ENCODE peak calls at places on chromosome X, in four cellular contexts. E, B, L and H are unnamed samples.

GRCh38 chrX:1442724-1443367 is 9.9 kb downstream of the ASMTL start:
- DNase-seq in E (no peak), B (peak; percentile 32), L (peak; percentile 39), H (peak; percentile 35)

GRCh38 chrX:21493226-21493850 is 119.1 kb downstream of the CNKSR2 start:
- DNase-seq in E (no peak), B (no peak), L (no peak), H (no peak)

GRCh38 chrX:16002185-16002584 is 121.2 kb upstream of the GRPR start:
- DNase-seq in E (no peak), B (no peak), L (no peak), H (no peak)

GRCh38 chrX:41922125-41922521 is 1.2 kb downstream of the CASK start:
- DNase-seq in E (no peak), B (no peak), L (no peak), H (no peak)

GRCh38 chrX:48957477-48957826 is at the start of gene OTUD5:
- DNase-seq in E (peak; percentile 87), B (peak; percentile 79), L (peak; percentile 78), H (no peak)

GRCh38 chrX:19122641-19123009 is 357 bp upstream of the ADGRG2 start:
- DNase-seq in E (no peak), B (no peak), L (no peak), H (no peak)

GRCh38 chrX:49257846-49258748 is 6.4 kb downstream of the FOXP3 start:
- DNase-seq in E (no peak), B (no peak), L (no peak), H (no peak)

GRCh38 chrX:111460612-111461011 is 48.6 kb upstream of the DCX start:
- DNase-seq in E (no peak), B (no peak), L (no peak), H (no peak)

GRCh38 chrX:65871671-65872311 is 168.1 kb downstream of the VSIG4 start:
- DNase-seq in E (no peak), B (no peak), L (no peak), H (no peak)

GRCh38 chrX:51860679-51861078 is 32.7 kb upstream of the MAGED1 start:
- DNase-seq in E (no peak), B (no peak), L (no peak), H (no peak)

GRCh38 chrX:31397119-31397518 is 325.3 kb upstream of the FTHL17 start:
- DNase-seq in E (no peak), B (no peak), L (no peak), H (no peak)

GRCh38 chrX:7316280-7316679 is 168.3 kb upstream of the PUDP start:
- DNase-seq in E (no peak), B (no peak), L (no peak), H (no peak)

GRCh38 chrX:108072746-108073145 is 18.6 kb downstream of the PSMD10 start:
- DNase-seq in E (no peak), B (no peak), L (no peak), H (no peak)

GRCh38 chrX:37685452-37686347 is at the start of gene XK:
- DNase-seq in E (peak; percentile 82), B (peak; percentile 76), L (no peak), H (peak; percentile 76)

GRCh38 chrX:56564182-56564885 is 907 bp downstream of the UBQLN2 start:
- DNase-seq in E (peak; percentile 46), B (peak; percentile 62), L (no peak), H (no peak)

GRCh38 chrX:69031181-69031580 is 134.1 kb downstream of the PJA1 start:
- DNase-seq in E (no peak), B (no peak), L (no peak), H (no peak)

GRCh38 chrX:8405631-8406030 is 59.0 kb upstream of the VCX3B start:
- DNase-seq in E (no peak), B (no peak), L (no peak), H (no peak)

GRCh38 chrX:71556026-71556425 is 22.2 kb upstream of the GCNA start:
- DNase-seq in E (no peak), B (no peak), L (no peak), H (no peak)

GRCh38 chrX:134684956-134685355 is 26.7 kb upstream of the PLAC1 start:
- DNase-seq in E (no peak), B (no peak), L (no peak), H (no peak)
- H3K27ac ChIP-seq in E (no peak overlapping the region), B (no peak overlapping the region), L (no peak overlapping the region), H (no peak overlapping the region)

GRCh38 chrX:46575991-46576392 is 2.4 kb downstream of the CHST7 start:
- DNase-seq in E (peak; percentile 55), B (peak; percentile 72), L (no peak), H (peak; percentile 80)
- H3K27me3 ChIP-seq in E (no peaks in the 10 kb centered on the region), B (no peaks in the 10 kb centered on the region), L (no peaks in the 10 kb centered on the region), H (no peaks in the 10 kb centered on the region)

GRCh38 chrX:132023896-132024386 is 839 bp downstream of the STK26 start:
- DNase-seq in E (peak; percentile 38), B (no peak), L (peak; percentile 54), H (no peak)
- H3K27ac ChIP-seq in E (no peak overlapping the region), B (peak overlapping the region; percentile 75), L (no peak overlapping the region), H (peak overlapping the region; percentile 73)

DNA sequence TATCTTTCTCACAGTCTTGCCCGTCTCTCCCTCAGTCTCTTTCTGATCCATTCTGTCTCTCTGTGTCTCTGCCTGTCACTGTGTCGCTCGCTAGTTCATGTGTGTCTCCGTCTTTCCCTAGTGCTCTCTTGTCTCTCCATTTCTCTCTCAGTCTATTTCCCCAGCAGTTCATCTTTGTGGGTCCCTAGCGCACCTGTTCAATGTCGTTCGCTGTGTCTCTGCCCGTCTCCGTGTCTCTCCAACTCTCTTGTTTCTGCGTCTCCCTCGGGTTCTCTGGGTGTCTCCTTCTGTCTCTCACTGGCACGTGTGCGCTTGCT is 1.5 kb downstream of the GPR101 start:
- DNase-seq in E (no peak), B (no peak), L (no peak), H (no peak)
- H3K27me3 ChIP-seq in E (no peaks in the 10 kb centered on the region), B (peaks cover 22% of the 10 kb centered on the region), L (peaks cover 47% of the 10 kb centered on the region), H (peaks cover 39% of the 10 kb centered on the region)

GRCh38 chrX:13891367-13892146 is 74.7 kb upstream of the GPM6B start:
- DNase-seq in E (no peak), B (no peak), L (no peak), H (no peak)
- H3K27ac ChIP-seq in E (no peak overlapping the region), B (no peak overlapping the region), L (peak overlapping the region; percentile 45), H (no peak overlapping the region)

GRCh38 chrX:40148189-40148438 is 50.4 kb upstream of the BCOR start:
- DNase-seq in E (no peak), B (no peak), L (no peak), H (no peak)

GRCh38 chrX:40146471-40147398 is 49.0 kb upstream of the BCOR start:
- DNase-seq in E (peak; percentile 62), B (no peak), L (no peak), H (peak; percentile 75)

GRCh38 chrX:40148439-40149285 is 50.9 kb upstream of the BCOR start:
- DNase-seq in E (no peak), B (no peak), L (no peak), H (no peak)

GRCh38 chrX:40145670-40146470 is 48.1 kb upstream of the BCOR start:
- DNase-seq in E (no peak), B (no peak), L (no peak), H (no peak)

DNA sequence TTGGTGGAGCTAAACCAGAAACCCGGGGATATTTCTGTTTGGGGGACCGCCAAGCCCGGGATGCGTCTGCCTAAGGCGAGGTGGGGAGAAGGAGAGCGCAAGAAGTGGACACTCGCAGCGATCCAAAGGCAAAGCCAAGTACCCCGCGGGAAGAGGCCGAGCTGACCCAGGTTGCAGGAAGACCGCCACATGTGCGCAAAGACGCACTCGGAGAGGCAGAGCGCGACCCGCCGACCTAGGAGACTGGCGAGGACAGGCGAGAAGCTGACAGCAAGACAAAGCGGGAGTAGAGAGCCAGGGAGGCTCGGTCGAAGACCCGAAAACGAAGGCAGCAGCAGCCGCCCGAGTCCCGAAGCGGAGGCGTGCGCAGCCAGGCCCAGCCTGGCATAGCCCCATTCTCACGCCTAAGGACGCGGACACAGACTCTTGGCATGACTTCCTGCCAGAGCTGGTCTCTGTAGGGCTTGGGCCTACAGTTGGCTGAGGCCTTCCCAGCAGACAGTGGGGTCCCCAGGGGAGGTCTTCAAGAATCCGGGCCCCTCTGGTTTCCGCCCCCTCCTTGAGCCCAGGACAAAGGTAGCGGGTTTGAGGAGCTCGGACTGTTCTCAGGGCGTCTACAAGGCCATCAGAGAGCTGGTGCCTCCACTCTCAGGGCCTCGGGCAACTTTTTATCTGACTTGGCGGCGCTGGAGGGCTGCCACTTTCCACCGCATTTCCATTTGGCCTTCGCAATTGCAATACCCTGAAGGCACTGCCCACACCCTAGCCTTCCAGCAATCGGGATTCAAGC is 49.8 kb upstream of the BCOR start:
- DNase-seq in E (no peak), B (no peak), L (no peak), H (no peak)
- H3K27me3 ChIP-seq in E (no peaks in the 10 kb centered on the region), B (no peaks in the 10 kb centered on the region), L (no peaks in the 10 kb centered on the region), H (no peaks in the 10 kb centered on the region)